ENCODE peak calls at places on chromosome 19, in six cellular contexts. M is cardiac muscle cell; C is stimulated activated naive CD4-positive, alpha-beta T cell treated with Interleukin-2 at 50 U/mL for 16 hours; W is H54; X is GM13976; B is iris pigment epithelial cell. P is an unnamed sample.

GRCh38 chr19:6963937-6964336 is 57.3 kb downstream of the MBD3L2B start:
- DNase-seq in M (no peak), C (peak), W (no peak), X (no peak), B (no peak), P (no peak)

GRCh38 chr19:28542394-28543243 is 670.3 kb downstream of the UQCRFS1 start:
- DNase-seq in M (no peak), C (no peak), W (no peak), X (no peak), B (no peak), P (no peak)

GRCh38 chr19:33769208-33769607 is 27.5 kb upstream of the KCTD15 start:
- DNase-seq in M (no peak), C (no peak), W (no peak), X (no peak), B (no peak), P (no peak)

GRCh38 chr19:48630289-48631036 is 6.7 kb downstream of the DBP start:
- DNase-seq in M (peak), C (no peak), W (no peak), X (no peak), B (peak), P (no peak)

GRCh38 chr19:2663920-2664571 is 38.4 kb downstream of the GNG7 start:
- DNase-seq in M (peak), C (no peak), W (no peak), X (peak), B (no peak), P (no peak)

GRCh38 chr19:10517361-10517759 is at the start of gene S1PR5:
- DNase-seq in M (peak), C (no peak), W (peak), X (peak), B (no peak), P (no peak)

GRCh38 chr19:40611900-40612698 is 10.9 kb downstream of the LTBP4 start:
- DNase-seq in M (no peak), C (no peak), W (no peak), X (no peak), B (no peak), P (no peak)

GRCh38 chr19:36169084-36169760 is 17.0 kb upstream of the COX7A1 start:
- DNase-seq in M (no peak), C (no peak), W (no peak), X (no peak), B (no peak), P (no peak)

GRCh38 chr19:325937-326565 is 18.5 kb downstream of the MIER2 start:
- DNase-seq in M (no peak), C (no peak), W (no peak), X (no peak), B (no peak), P (no peak)